ENCODE peak calls at places on chromosomes 13 and 19, in nine cellular contexts. X is AG10803; M is WERI-Rb-1; V is body of pancreas; W is BE2C; C is dorsolateral prefrontal cortex; L is CD8-positive, alpha-beta T cell; J is pancreas; A is fibroblast of lung. R is an unnamed sample.
A peak's percentile ranks its signal among the peaks of the same experiment; 100 is the strongest.

GRCh38 chr19:43337737-43338136 is 15.7 kb upstream of the CD177 start:
- DNase-seq in X (no peak), M (no peak), V (no peak), W (no peak), C (no peak), L (no peak), J (no peak), A (no peak), R (no peak)

GRCh38 chr19:17766543-17767131 is 15.4 kb downstream of the FCHO1 start:
- DNase-seq in X (peak; percentile 77), M (peak; percentile 94), V (peak; percentile 81), W (peak; percentile 48), C (no peak), L (no peak), J (peak; percentile 94), A (peak; percentile 65), R (peak; percentile 80)

GRCh38 chr19:11096210-11096841 is 7.1 kb downstream of the LDLR start:
- DNase-seq in X (peak; percentile 81), M (no peak), V (no peak), W (no peak), C (peak; percentile 13), L (no peak), J (no peak), A (peak; percentile 77), R (peak; percentile 60)

GRCh38 chr13:34513526-34513925 is 428.5 kb upstream of the NBEA start:
- DNase-seq in X (peak; percentile 5), M (no peak), V (no peak), W (no peak), C (no peak), L (no peak), J (no peak), A (peak; percentile 8), R (no peak)

GRCh38 chr13:30307194-30307965 is at the start of gene KATNAL1:
- DNase-seq in X (peak; percentile 64), M (peak; percentile 79), V (peak; percentile 66), W (peak; percentile 92), C (peak; percentile 93), L (peak; percentile 33), J (peak; percentile 82), A (peak; percentile 66), R (peak; percentile 67)

GRCh38 chr13:35723820-35724219 is 247.3 kb upstream of the MAB21L1 start:
- DNase-seq in X (peak; percentile 92), M (peak; percentile 23), V (no peak), W (peak; percentile 22), C (no peak), L (no peak), J (no peak), A (peak; percentile 60), R (peak; percentile 57)

GRCh38 chr13:44516771-44517170 is 59.4 kb downstream of the TSC22D1 start:
- DNase-seq in X (no peak), M (no peak), V (no peak), W (no peak), C (no peak), L (no peak), J (no peak), A (no peak), R (no peak)

GRCh38 chr13:82364525-82364924 is 1517.7 kb downstream of the SLITRK1 start:
- DNase-seq in X (no peak), M (no peak), V (no peak), W (no peak), C (no peak), L (no peak), J (no peak), A (no peak), R (no peak)

GRCh38 chr13:60009300-60010248 is 154.2 kb downstream of the DIAPH3 start:
- DNase-seq in X (no peak), M (no peak), V (peak; percentile 24), W (peak; percentile 34), C (no peak), L (no peak), J (peak; percentile 59), A (no peak), R (peak; percentile 12)

GRCh38 chr13:111272117-111272516 is 48.3 kb upstream of the TEX29 start:
- DNase-seq in X (no peak), M (no peak), V (no peak), W (no peak), C (no peak), L (no peak), J (no peak), A (no peak), R (no peak)

GRCh38 chr13:107964356-107964755 is 251.0 kb downstream of the LIG4 start:
- DNase-seq in X (no peak), M (no peak), V (no peak), W (peak; percentile 56), C (no peak), L (no peak), J (no peak), A (no peak), R (no peak)

DNA sequence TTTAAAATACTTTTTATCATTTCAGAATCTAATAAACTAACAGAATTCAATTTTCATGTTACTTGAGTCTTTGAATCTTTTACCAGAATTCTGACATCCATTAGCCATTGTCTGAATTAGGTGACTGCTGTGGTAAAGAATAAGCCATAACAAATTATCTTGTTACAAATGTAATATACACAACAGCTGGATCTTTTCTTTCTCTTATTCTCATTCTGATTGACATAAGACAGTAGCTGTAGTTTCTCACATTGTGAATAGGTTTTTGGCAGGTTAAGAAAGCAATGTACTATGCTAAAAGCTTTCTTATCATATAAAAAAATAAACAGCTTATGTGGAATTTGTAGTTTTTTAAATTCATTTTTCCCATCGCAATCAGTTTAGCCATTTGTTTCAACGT is 734.0 kb upstream of the PCDH9 start:
- DNase-seq in X (no peak), M (no peak), V (no peak), W (no peak), C (no peak), L (no peak), J (no peak), A (no peak), R (no peak)
- TF ChIP-seq CTCF in X (no peak), M (no peak), V (no peak), W (no peak), C (no peak), L (no peak), J (no peak), A (no peak), R (no peak)

GRCh38 chr19:6363429-6363828 is 2.1 kb downstream of the CLPP start:
- DNase-seq in X (no peak), M (no peak), V (no peak), W (no peak), C (no peak), L (no peak), J (no peak), A (no peak), R (no peak)
- H3K4me3 ChIP-seq in X (no peak overlapping the region), M (no peak overlapping the region), V (no peak overlapping the region), W (no peak overlapping the region), C (no peak overlapping the region), L (no peak overlapping the region), J (no peak overlapping the region), A (no peak overlapping the region), R (no peak overlapping the region)

GRCh38 chr19:31357315-31357673 is 8.1 kb upstream of the TSHZ3 start:
- DNase-seq in X (no peak), M (no peak), V (no peak), W (no peak), C (no peak), L (no peak), J (no peak), A (no peak), R (no peak)
- TF ChIP-seq CTCF in X (no peak), M (no peak), V (no peak), W (no peak), C (no peak), L (peak; percentile 5), J (no peak), A (no peak), R (no peak)

DNA sequence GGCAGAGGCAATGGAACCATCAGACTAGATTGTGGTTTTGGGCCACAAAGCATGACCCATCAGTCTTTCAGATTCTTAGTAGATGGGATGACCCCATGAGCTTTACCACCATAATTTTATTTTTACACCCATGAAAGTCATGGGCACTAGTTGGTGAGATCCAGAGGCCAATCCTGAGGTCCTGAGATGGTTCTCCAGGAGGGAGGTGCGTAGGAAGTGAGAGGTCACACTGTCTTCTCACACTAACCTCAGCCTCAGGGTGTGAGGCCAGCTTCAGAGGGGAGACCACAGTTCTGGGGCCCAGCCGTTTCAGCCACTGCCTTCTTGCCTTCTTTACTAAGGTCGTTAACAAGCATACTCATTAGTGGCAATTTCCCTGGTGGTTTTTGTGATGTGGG is 106.4 kb downstream of the AKAP11 start:
- DNase-seq in X (no peak), M (no peak), V (no peak), W (no peak), C (no peak), L (no peak), J (no peak), A (no peak), R (no peak)
- H3K4me3 ChIP-seq in X (no peak overlapping the region), M (no peak overlapping the region), V (no peak overlapping the region), W (no peak overlapping the region), C (no peak overlapping the region), L (no peak overlapping the region), J (no peak overlapping the region), A (no peak overlapping the region), R (no peak overlapping the region)

GRCh38 chr19:38850976-38851621 is 1.3 kb upstream of the HNRNPL start:
- DNase-seq in X (no peak), M (peak; percentile 41), V (no peak), W (no peak), C (no peak), L (no peak), J (no peak), A (no peak), R (peak; percentile 34)
- TF ChIP-seq CTCF in X (no peak), M (no peak), V (peak; percentile 1), W (no peak), C (no peak), L (no peak), J (no peak), A (no peak), R (no peak)

DNA sequence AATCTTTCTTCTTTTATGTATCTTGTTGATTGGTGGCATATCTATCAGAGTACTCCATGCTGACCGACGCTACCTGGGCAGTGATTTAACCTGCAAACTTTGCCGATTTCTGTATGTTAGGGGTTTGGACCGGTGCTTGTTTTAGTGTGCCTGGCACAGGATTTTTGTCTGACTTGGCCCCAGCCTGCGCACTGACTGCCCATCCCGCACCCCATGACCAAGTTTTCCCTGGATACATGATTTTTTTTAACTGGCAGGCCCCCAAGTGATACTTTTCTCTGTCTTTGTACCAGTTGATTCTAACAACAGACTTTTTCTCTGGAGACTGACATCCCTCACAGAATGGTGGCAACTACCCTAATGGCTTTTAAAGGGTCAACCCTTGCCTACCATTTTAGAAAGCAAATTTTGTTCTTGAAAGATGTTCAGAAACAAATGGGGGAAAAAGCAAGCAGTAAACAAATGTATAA is 69.0 kb upstream of the C1QTNF9B start:
- DNase-seq in X (no peak), M (no peak), V (no peak), W (no peak), C (no peak), L (no peak), J (no peak), A (no peak), R (no peak)
- H3K4me3 ChIP-seq in X (no peak overlapping the region), M (no peak overlapping the region), V (no peak overlapping the region), W (no peak overlapping the region), C (peak overlapping the region; percentile 28), L (peak overlapping the region; percentile 40), J (peak overlapping the region; percentile 37), A (no peak overlapping the region), R (peak overlapping the region; percentile 11)